ENCODE peak calls at places on chromosome 7, in six cellular contexts. C is cardiac muscle cell, E is testis, Z is Peyer's patch, U is heart left ventricle, S is prostate gland. B is an unnamed sample.

GRCh38 chr7:51034531-51035264 is 252.0 kb upstream of the GRB10 start:
- DNase-seq in C (no peak), E (no peak), Z (no peak), U (no peak), S (no peak), B (no peak)

GRCh38 chr7:47990592-47990991 is 11.2 kb upstream of the HUS1 start:
- DNase-seq in C (no peak), E (no peak), Z (no peak), U (no peak), S (no peak), B (no peak)

GRCh38 chr7:78225534-78225933 is 427.0 kb downstream of the PHTF2 start:
- DNase-seq in C (no peak), E (peak; percentile 49), Z (no peak), U (no peak), S (no peak), B (no peak)

GRCh38 chr7:98617960-98618418 is 904 bp downstream of the NPTX2 start:
- DNase-seq in C (no peak), E (no peak), Z (no peak), U (peak; percentile 60), S (no peak), B (no peak)

GRCh38 chr7:136386876-136387275 is 409.7 kb upstream of the MTPN start:
- DNase-seq in C (no peak), E (no peak), Z (no peak), U (no peak), S (no peak), B (no peak)

GRCh38 chr7:29878081-29878688 is 71.9 kb downstream of the WIPF3 start:
- DNase-seq in C (peak; percentile 23), E (peak; percentile 55), Z (no peak), U (no peak), S (peak; percentile 43), B (no peak)

GRCh38 chr7:121195859-121196588 is 132.8 kb upstream of the WNT16 start:
- DNase-seq in C (no peak), E (no peak), Z (no peak), U (no peak), S (no peak), B (no peak)

GRCh38 chr7:130113887-130114286 is 43.6 kb downstream of the KLHDC10 start:
- DNase-seq in C (no peak), E (no peak), Z (no peak), U (no peak), S (no peak), B (no peak)

GRCh38 chr7:44193011-44193802 is 4.0 kb upstream of the GCK start:
- DNase-seq in C (no peak), E (no peak), Z (no peak), U (no peak), S (no peak), B (no peak)

GRCh38 chr7:44194562-44195145 is 5.4 kb upstream of the GCK start:
- DNase-seq in C (no peak), E (no peak), Z (no peak), U (no peak), S (no peak), B (no peak)

GRCh38 chr7:44195901-44196300 is 4.9 kb upstream of the YKT6 start:
- DNase-seq in C (no peak), E (no peak), Z (no peak), U (no peak), S (no peak), B (no peak)

GRCh38 chr7:44196450-44196872 is 4.3 kb upstream of the YKT6 start:
- DNase-seq in C (peak; percentile 77), E (peak; percentile 62), Z (no peak), U (no peak), S (no peak), B (no peak)

GRCh38 chr7:44194069-44194468 is 4.8 kb upstream of the GCK start:
- DNase-seq in C (no peak), E (no peak), Z (no peak), U (no peak), S (no peak), B (no peak)
- H3K27me3 ChIP-seq in C (no peaks in the 10 kb centered on the region), E (no peaks in the 10 kb centered on the region), Z (no peaks in the 10 kb centered on the region), U (peaks cover 21% of the 10 kb centered on the region), S (no peaks in the 10 kb centered on the region), B (no peaks in the 10 kb centered on the region)

DNA sequence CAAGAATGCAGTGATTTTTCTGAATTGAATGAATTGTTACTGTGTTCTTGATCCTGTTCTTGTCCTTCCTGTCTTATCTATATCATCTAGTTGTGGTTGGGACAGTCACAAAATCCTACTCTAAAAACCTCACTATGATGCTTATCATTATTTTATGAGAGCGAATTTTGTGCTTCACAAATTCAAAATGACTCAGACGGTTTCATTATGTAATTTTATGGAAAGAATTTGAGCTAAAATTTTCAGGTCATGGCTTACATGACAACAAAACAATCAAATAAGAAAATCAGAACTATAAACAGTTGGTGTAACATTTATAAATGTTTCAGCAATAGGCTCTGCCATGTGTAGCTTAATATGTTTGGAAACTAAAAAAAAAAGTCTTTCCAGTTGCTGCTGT is 6.9 kb downstream of the PRKAR2B start:
- DNase-seq in C (no peak), E (no peak), Z (no peak), U (no peak), S (no peak), B (no peak)
- H3K4me1 ChIP-seq in C (no peaks in the 10 kb centered on the region), E (peaks cover 21% of the 10 kb centered on the region), Z (no peaks in the 10 kb centered on the region), U (no peaks in the 10 kb centered on the region), S (no peaks in the 10 kb centered on the region), B (no peaks in the 10 kb centered on the region)

GRCh38 chr7:155460926-155461613 is 3.1 kb downstream of the EN2 start:
- DNase-seq in C (no peak), E (no peak), Z (no peak), U (no peak), S (no peak), B (no peak)

GRCh38 chr7:155462163-155462735 is 4.3 kb downstream of the EN2 start:
- DNase-seq in C (no peak), E (no peak), Z (no peak), U (no peak), S (no peak), B (no peak)

GRCh38 chr7:155459867-155460461 is 2.0 kb downstream of the EN2 start:
- DNase-seq in C (no peak), E (no peak), Z (no peak), U (no peak), S (no peak), B (no peak)

GRCh38 chr7:155463114-155463811 is 5.3 kb downstream of the EN2 start:
- DNase-seq in C (no peak), E (no peak), Z (no peak), U (no peak), S (no peak), B (no peak)

GRCh38 chr7:155461631-155462030 is 3.7 kb downstream of the EN2 start:
- DNase-seq in C (no peak), E (no peak), Z (no peak), U (no peak), S (no peak), B (no peak)
- H3K27me3 ChIP-seq in C (peaks cover 97% of the 10 kb centered on the region), E (peaks cover 4% of the 10 kb centered on the region), Z (no peaks in the 10 kb centered on the region), U (peaks cover 94% of the 10 kb centered on the region), S (peaks cover 68% of the 10 kb centered on the region), B (peaks cover 36% of the 10 kb centered on the region)

GRCh38 chr7:147909712-147910111 is 680.9 kb upstream of the C7orf33 start:
- DNase-seq in C (no peak), E (no peak), Z (no peak), U (no peak), S (no peak), B (no peak)

GRCh38 chr7:147913239-147913638 is 677.3 kb upstream of the C7orf33 start:
- DNase-seq in C (no peak), E (no peak), Z (no peak), U (no peak), S (no peak), B (no peak)

GRCh38 chr7:147916573-147916972 is 674.0 kb upstream of the C7orf33 start:
- DNase-seq in C (no peak), E (no peak), Z (no peak), U (no peak), S (no peak), B (no peak)

GRCh38 chr7:147915781-147916180 is 674.8 kb upstream of the C7orf33 start:
- DNase-seq in C (no peak), E (no peak), Z (no peak), U (no peak), S (no peak), B (no peak)

DNA sequence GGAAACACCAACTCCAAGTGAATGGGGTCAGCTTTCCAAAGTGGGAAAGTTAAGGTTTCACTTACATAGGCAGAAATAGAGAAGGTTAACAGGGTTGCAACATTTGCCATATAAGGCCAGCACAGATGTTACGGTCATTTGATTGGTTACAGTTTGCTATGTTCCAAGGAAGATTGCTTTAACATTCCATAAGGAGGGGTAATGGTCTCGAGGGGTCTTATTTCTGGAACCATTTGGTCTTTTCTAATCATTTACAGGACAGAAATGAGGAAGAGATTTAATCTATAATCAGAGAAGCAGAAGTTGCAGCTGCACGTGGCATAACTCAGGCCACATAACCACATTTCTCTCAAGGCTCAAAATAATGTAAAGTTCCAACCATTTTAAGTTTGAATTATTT is 679.3 kb upstream of the C7orf33 start:
- DNase-seq in C (peak; percentile 39), E (no peak), Z (no peak), U (no peak), S (no peak), B (no peak)
- H3K4me1 ChIP-seq in C (peaks cover 17% of the 10 kb centered on the region), E (no peaks in the 10 kb centered on the region), Z (no peaks in the 10 kb centered on the region), U (no peaks in the 10 kb centered on the region), S (no peaks in the 10 kb centered on the region), B (no peaks in the 10 kb centered on the region)

GRCh38 chr7:17390392-17390791 is 91.9 kb downstream of the AHR start:
- DNase-seq in C (peak; percentile 61), E (no peak), Z (no peak), U (no peak), S (no peak), B (no peak)

GRCh38 chr7:17396692-17397091 is 98.2 kb downstream of the AHR start:
- DNase-seq in C (no peak), E (no peak), Z (no peak), U (no peak), S (no peak), B (no peak)

GRCh38 chr7:17392846-17393245 is 94.4 kb downstream of the AHR start:
- DNase-seq in C (no peak), E (no peak), Z (no peak), U (no peak), S (no peak), B (no peak)
- H3K27me3 ChIP-seq in C (no peaks in the 10 kb centered on the region), E (no peaks in the 10 kb centered on the region), Z (no peaks in the 10 kb centered on the region), U (no peaks in the 10 kb centered on the region), S (no peaks in the 10 kb centered on the region), B (no peaks in the 10 kb centered on the region)

GRCh38 chr7:27125986-27126394 is 4.6 kb downstream of the HOXA4 start:
- DNase-seq in C (no peak), E (no peak), Z (no peak), U (no peak), S (no peak), B (no peak)

GRCh38 chr7:27128776-27129728 is 1.5 kb downstream of the HOXA4 start:
- DNase-seq in C (no peak), E (no peak), Z (peak; percentile 60), U (no peak), S (no peak), B (no peak)

GRCh38 chr7:27124979-27125689 is 5.4 kb downstream of the HOXA4 start:
- DNase-seq in C (no peak), E (no peak), Z (no peak), U (no peak), S (no peak), B (no peak)

GRCh38 chr7:27128034-27128433 is 2.5 kb downstream of the HOXA4 start:
- DNase-seq in C (no peak), E (no peak), Z (no peak), U (no peak), S (no peak), B (no peak)

GRCh38 chr7:27126596-27127327 is 3.8 kb downstream of the HOXA4 start:
- DNase-seq in C (no peak), E (no peak), Z (no peak), U (no peak), S (no peak), B (no peak)
- H3K4me1 ChIP-seq in C (no peaks in the 10 kb centered on the region), E (no peaks in the 10 kb centered on the region), Z (no peaks in the 10 kb centered on the region), U (no peaks in the 10 kb centered on the region), S (peaks cover 6% of the 10 kb centered on the region), B (peaks cover 4% of the 10 kb centered on the region)

B was measured in lung.